ENCODE peak calls at places on chromosomes 11 and 22, in nine cellular contexts. One of them, this sample, is unnamed. For H3K4me1, the result is how much of the 10 kb centered on the place peaks cover.

GRCh38 chr11:66524304-66525040 is 14.0 kb downstream of the BBS1 start:
- DNase-seq in heart left ventricle: no peak
- DNase-seq in IMR-90: no peak
- DNase-seq in stomach: no peak
- DNase-seq in A549: no peak
- DNase-seq in right lobe of liver: no peak
- DNase-seq in sigmoid colon: no peak
- DNase-seq in suprapubic skin: no peak
- DNase-seq in body of pancreas: no peak
- DNase-seq in this sample: no peak

GRCh38 chr11:5620606-5621521 is 3.9 kb upstream of the TRIM34 start:
- DNase-seq in sigmoid colon: no peak
- DNase-seq in stomach: no peak
- DNase-seq in A549: peak
- DNase-seq in suprapubic skin: no peak
- DNase-seq in right lobe of liver: no peak
- DNase-seq in body of pancreas: peak
- DNase-seq in IMR-90: peak
- DNase-seq in heart left ventricle: no peak
- DNase-seq in this sample: no peak

GRCh38 chr22:40310771-40311120 is 35.6 kb upstream of the ADSL start:
- DNase-seq in sigmoid colon: no peak
- DNase-seq in stomach: no peak
- DNase-seq in right lobe of liver: no peak
- DNase-seq in heart left ventricle: no peak
- DNase-seq in suprapubic skin: no peak
- DNase-seq in A549: no peak
- DNase-seq in IMR-90: no peak
- DNase-seq in body of pancreas: no peak
- DNase-seq in this sample: no peak

GRCh38 chr11:1460396-1460795 is 26.2 kb downstream of the MOB2 start:
- DNase-seq in right lobe of liver: no peak
- DNase-seq in heart left ventricle: no peak
- DNase-seq in IMR-90: peak
- DNase-seq in suprapubic skin: no peak
- DNase-seq in A549: no peak
- DNase-seq in sigmoid colon: peak
- DNase-seq in stomach: peak
- DNase-seq in body of pancreas: peak
- DNase-seq in this sample: peak

GRCh38 chr11:451738-452137 is 1.7 kb downstream of the PTDSS2 start:
- DNase-seq in IMR-90: no peak
- DNase-seq in suprapubic skin: no peak
- DNase-seq in stomach: no peak
- DNase-seq in body of pancreas: no peak
- DNase-seq in sigmoid colon: no peak
- DNase-seq in A549: no peak
- DNase-seq in right lobe of liver: no peak
- DNase-seq in heart left ventricle: no peak
- DNase-seq in this sample: no peak

GRCh38 chr11:59145534-59145933 is 2.9 kb downstream of the FAM111A start:
- DNase-seq in A549: no peak
- DNase-seq in stomach: no peak
- DNase-seq in right lobe of liver: no peak
- DNase-seq in heart left ventricle: no peak
- DNase-seq in body of pancreas: no peak
- DNase-seq in suprapubic skin: no peak
- DNase-seq in IMR-90: peak
- DNase-seq in sigmoid colon: no peak
- DNase-seq in this sample: no peak

GRCh38 chr11:34052608-34053160 is 1.2 kb downstream of the CAPRIN1 start:
- DNase-seq in stomach: peak
- DNase-seq in heart left ventricle: peak
- DNase-seq in right lobe of liver: peak
- DNase-seq in suprapubic skin: no peak
- DNase-seq in IMR-90: no peak
- DNase-seq in A549: no peak
- DNase-seq in body of pancreas: peak
- DNase-seq in sigmoid colon: peak
- DNase-seq in this sample: peak

GRCh38 chr11:128052912-128053641 is 534.3 kb downstream of the ETS1 start:
- DNase-seq in sigmoid colon: no peak
- DNase-seq in body of pancreas: no peak
- DNase-seq in right lobe of liver: no peak
- DNase-seq in suprapubic skin: no peak
- DNase-seq in stomach: no peak
- DNase-seq in IMR-90: peak
- DNase-seq in heart left ventricle: no peak
- DNase-seq in A549: no peak
- DNase-seq in this sample: no peak

GRCh38 chr11:289145-289705 is 299 bp downstream of the PGGHG start:
- DNase-seq in body of pancreas: no peak
- DNase-seq in A549: no peak
- DNase-seq in right lobe of liver: no peak
- DNase-seq in IMR-90: no peak
- DNase-seq in stomach: no peak
- DNase-seq in suprapubic skin: peak
- DNase-seq in sigmoid colon: peak
- DNase-seq in heart left ventricle: no peak
- DNase-seq in this sample: peak

GRCh38 chr11:61364012-61364396 is 1.8 kb downstream of the TMEM138 start:
- DNase-seq in A549: no peak
- DNase-seq in IMR-90: no peak
- DNase-seq in stomach: no peak
- DNase-seq in heart left ventricle: no peak
- DNase-seq in suprapubic skin: no peak
- DNase-seq in body of pancreas: no peak
- DNase-seq in sigmoid colon: no peak
- DNase-seq in right lobe of liver: no peak
- DNase-seq in this sample: no peak

GRCh38 chr22:25484498-25484897 is 80.0 kb upstream of the GRK3 start:
- DNase-seq in body of pancreas: no peak
- DNase-seq in heart left ventricle: no peak
- DNase-seq in IMR-90: no peak
- DNase-seq in A549: no peak
- DNase-seq in stomach: no peak
- DNase-seq in right lobe of liver: no peak
- DNase-seq in sigmoid colon: no peak
- DNase-seq in suprapubic skin: no peak
- DNase-seq in this sample: no peak

GRCh38 chr22:25483931-25484330 is 80.5 kb upstream of the GRK3 start:
- DNase-seq in heart left ventricle: no peak
- DNase-seq in A549: no peak
- DNase-seq in sigmoid colon: no peak
- DNase-seq in stomach: no peak
- DNase-seq in IMR-90: no peak
- DNase-seq in right lobe of liver: no peak
- DNase-seq in suprapubic skin: no peak
- DNase-seq in body of pancreas: no peak
- DNase-seq in this sample: no peak

GRCh38 chr22:25485626-25486545 is 78.6 kb upstream of the GRK3 start:
- DNase-seq in suprapubic skin: peak
- DNase-seq in right lobe of liver: no peak
- DNase-seq in A549: no peak
- DNase-seq in stomach: no peak
- DNase-seq in sigmoid colon: no peak
- DNase-seq in IMR-90: peak
- DNase-seq in body of pancreas: no peak
- DNase-seq in heart left ventricle: no peak
- DNase-seq in this sample: no peak

GRCh38 chr22:25482868-25483639 is 81.4 kb upstream of the GRK3 start:
- DNase-seq in heart left ventricle: peak
- DNase-seq in right lobe of liver: no peak
- DNase-seq in suprapubic skin: peak
- DNase-seq in stomach: peak
- DNase-seq in IMR-90: no peak
- DNase-seq in A549: no peak
- DNase-seq in sigmoid colon: no peak
- DNase-seq in body of pancreas: peak
- DNase-seq in this sample: no peak

DNA sequence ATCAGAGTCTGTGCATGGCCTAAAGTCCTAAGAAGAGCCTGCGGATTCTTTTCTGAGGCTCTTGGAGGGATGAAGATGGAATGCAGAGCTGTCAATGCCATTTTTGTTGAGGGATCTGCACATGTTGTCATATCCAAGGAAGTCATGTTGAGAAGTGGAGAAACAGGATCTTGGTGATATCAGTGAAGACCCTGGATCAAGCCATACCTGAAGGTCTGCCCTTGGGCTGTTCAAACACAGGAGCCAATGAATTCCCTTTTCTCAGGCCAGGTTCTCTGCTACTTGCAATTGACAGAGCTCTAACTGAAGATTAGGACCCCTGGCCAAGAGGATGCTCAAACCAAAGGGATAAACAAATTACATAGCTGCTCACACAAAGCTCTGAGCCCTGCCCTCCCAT is 79.6 kb upstream of the GRK3 start:
- DNase-seq in IMR-90: no peak
- DNase-seq in sigmoid colon: no peak
- DNase-seq in heart left ventricle: no peak
- DNase-seq in A549: no peak
- DNase-seq in body of pancreas: no peak
- DNase-seq in suprapubic skin: no peak
- DNase-seq in right lobe of liver: no peak
- DNase-seq in stomach: no peak
- DNase-seq in this sample: no peak
- H3K27ac ChIP-seq in IMR-90: no peak
- H3K27ac ChIP-seq in sigmoid colon: no peak
- H3K27ac ChIP-seq in heart left ventricle: no peak
- H3K27ac ChIP-seq in A549: no peak
- H3K27ac ChIP-seq in body of pancreas: peak
- H3K27ac ChIP-seq in suprapubic skin: no peak
- H3K27ac ChIP-seq in right lobe of liver: no peak
- H3K27ac ChIP-seq in stomach: no peak
- H3K27ac ChIP-seq in this sample: no peak

DNA sequence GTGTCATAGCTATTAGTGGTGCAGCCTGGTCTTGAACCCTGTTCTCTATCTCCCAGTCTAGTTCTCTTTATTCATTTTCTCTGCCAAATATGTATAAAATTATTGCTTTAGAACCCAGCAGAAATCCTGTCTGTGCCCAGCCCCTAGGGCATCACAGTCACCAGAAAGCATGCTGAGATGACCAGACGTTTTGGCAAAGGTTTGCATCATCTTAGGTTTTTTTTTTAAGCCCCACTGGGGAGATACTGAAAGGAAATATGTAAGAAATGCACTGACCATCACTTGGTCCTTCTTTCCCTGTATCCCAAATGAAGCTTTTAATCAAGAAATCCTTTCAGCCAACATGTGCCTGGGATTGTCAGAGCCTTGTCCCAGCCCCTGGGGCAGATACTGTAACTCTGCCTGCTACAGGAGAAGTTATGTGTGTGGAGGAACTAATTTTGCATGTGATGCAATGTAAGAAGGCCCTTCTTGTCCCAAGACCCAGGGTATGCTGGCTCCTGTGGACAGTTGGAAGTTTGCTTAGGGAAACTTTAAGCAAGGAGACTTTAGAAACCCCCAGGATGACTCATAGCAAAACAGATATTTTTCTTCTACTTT is 65.5 kb downstream of the PPFIBP2 start:
- DNase-seq in stomach: no peak
- DNase-seq in body of pancreas: no peak
- DNase-seq in IMR-90: peak
- DNase-seq in right lobe of liver: no peak
- DNase-seq in A549: no peak
- DNase-seq in heart left ventricle: no peak
- DNase-seq in sigmoid colon: peak
- DNase-seq in suprapubic skin: no peak
- DNase-seq in this sample: no peak
- TF ChIP-seq POLR2A in stomach: no peak
- TF ChIP-seq POLR2A in body of pancreas: no peak
- TF ChIP-seq POLR2A in IMR-90: no peak
- TF ChIP-seq POLR2A in right lobe of liver: no peak
- TF ChIP-seq POLR2A in A549: no peak
- TF ChIP-seq POLR2A in heart left ventricle: no peak
- TF ChIP-seq POLR2A in sigmoid colon: no peak
- TF ChIP-seq POLR2A in suprapubic skin: no peak
- TF ChIP-seq POLR2A in this sample: no peak

GRCh38 chr22:26545385-26545784 is 33.1 kb upstream of the TFIP11 start:
- DNase-seq in IMR-90: no peak
- DNase-seq in heart left ventricle: no peak
- DNase-seq in suprapubic skin: no peak
- DNase-seq in stomach: no peak
- DNase-seq in right lobe of liver: no peak
- DNase-seq in sigmoid colon: no peak
- DNase-seq in A549: no peak
- DNase-seq in body of pancreas: no peak
- DNase-seq in this sample: no peak
- H3K4me1 ChIP-seq in IMR-90: under half
- H3K4me1 ChIP-seq in heart left ventricle: half or more
- H3K4me1 ChIP-seq in suprapubic skin: under half
- H3K4me1 ChIP-seq in stomach: under half
- H3K4me1 ChIP-seq in right lobe of liver: under half
- H3K4me1 ChIP-seq in sigmoid colon: under half
- H3K4me1 ChIP-seq in A549: under half
- H3K4me1 ChIP-seq in body of pancreas: under half
- H3K4me1 ChIP-seq in this sample: under half

GRCh38 chr22:32185821-32186220 is 19.1 kb downstream of the RFPL2 start:
- DNase-seq in sigmoid colon: no peak
- DNase-seq in body of pancreas: no peak
- DNase-seq in stomach: no peak
- DNase-seq in suprapubic skin: peak
- DNase-seq in IMR-90: no peak
- DNase-seq in right lobe of liver: no peak
- DNase-seq in A549: no peak
- DNase-seq in heart left ventricle: no peak
- DNase-seq in this sample: no peak

GRCh38 chr22:32183625-32184024 is 21.2 kb downstream of the RFPL2 start:
- DNase-seq in suprapubic skin: no peak
- DNase-seq in body of pancreas: no peak
- DNase-seq in sigmoid colon: no peak
- DNase-seq in right lobe of liver: no peak
- DNase-seq in IMR-90: no peak
- DNase-seq in stomach: no peak
- DNase-seq in heart left ventricle: no peak
- DNase-seq in A549: no peak
- DNase-seq in this sample: no peak

GRCh38 chr22:32175751-32176644 is 16.9 kb upstream of the C22orf42 start:
- DNase-seq in body of pancreas: no peak
- DNase-seq in IMR-90: no peak
- DNase-seq in suprapubic skin: peak
- DNase-seq in A549: no peak
- DNase-seq in heart left ventricle: no peak
- DNase-seq in right lobe of liver: no peak
- DNase-seq in sigmoid colon: no peak
- DNase-seq in stomach: no peak
- DNase-seq in this sample: no peak

GRCh38 chr22:32177221-32177765 is 18.2 kb upstream of the C22orf42 start:
- DNase-seq in body of pancreas: no peak
- DNase-seq in stomach: no peak
- DNase-seq in heart left ventricle: no peak
- DNase-seq in sigmoid colon: no peak
- DNase-seq in right lobe of liver: no peak
- DNase-seq in IMR-90: no peak
- DNase-seq in A549: no peak
- DNase-seq in suprapubic skin: peak
- DNase-seq in this sample: no peak

DNA sequence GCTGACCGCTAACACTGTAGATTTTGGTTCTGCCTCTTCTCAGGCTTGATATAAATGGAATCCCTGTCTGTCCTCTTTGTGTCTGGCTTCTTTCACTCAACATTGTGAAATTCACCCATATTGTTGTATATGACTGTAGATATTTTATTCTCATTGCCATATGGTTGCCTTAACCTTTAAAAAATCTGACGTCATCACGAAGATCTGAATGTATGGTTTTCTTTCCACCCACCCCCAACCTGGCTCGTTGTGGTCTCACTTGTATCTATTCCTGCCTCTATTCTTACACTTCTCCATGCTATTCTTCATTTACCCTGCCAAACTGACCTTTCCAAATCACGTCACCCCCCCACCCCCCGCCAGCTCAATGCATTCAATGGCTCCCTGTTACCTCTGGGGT is 21.9 kb upstream of the C22orf42 start:
- DNase-seq in suprapubic skin: no peak
- DNase-seq in A549: no peak
- DNase-seq in right lobe of liver: no peak
- DNase-seq in stomach: no peak
- DNase-seq in heart left ventricle: no peak
- DNase-seq in sigmoid colon: no peak
- DNase-seq in IMR-90: no peak
- DNase-seq in body of pancreas: no peak
- DNase-seq in this sample: no peak
- H3K27ac ChIP-seq in suprapubic skin: no peak
- H3K27ac ChIP-seq in A549: no peak
- H3K27ac ChIP-seq in right lobe of liver: no peak
- H3K27ac ChIP-seq in stomach: no peak
- H3K27ac ChIP-seq in heart left ventricle: no peak
- H3K27ac ChIP-seq in sigmoid colon: no peak
- H3K27ac ChIP-seq in IMR-90: no peak
- H3K27ac ChIP-seq in body of pancreas: no peak
- H3K27ac ChIP-seq in this sample: no peak

This sample was measured in transverse colon.